ENCODE peak calls at places on chromosomes 4 and X, in five cellular contexts. T is progenitor cell of endocrine pancreas, M is nephron progenitor cell, X is mucosa of descending colon, Z is AG09309. Q is an unnamed sample.
A peak's percentile ranks its signal among the peaks of the same experiment; 100 is the strongest.

GRCh38 chr4:173752610-173753009 is 222.6 kb upstream of the HAND2 start:
- DNase-seq in T (no peak), M (peak; percentile 61), X (no peak), Z (no peak), Q (peak; percentile 92)

GRCh38 chr4:173448103-173448502 is 49.2 kb upstream of the SCRG1 start:
- DNase-seq in T (no peak), M (no peak), X (no peak), Z (peak; percentile 37), Q (no peak)

GRCh38 chr4:212438-213174 is 88.3 kb downstream of the ZNF718 start:
- DNase-seq in T (peak; percentile 24), M (peak; percentile 42), X (peak; percentile 38), Z (peak; percentile 46), Q (peak; percentile 98)

GRCh38 chr4:7957113-7957656 is 17.5 kb upstream of the AFAP1 start:
- DNase-seq in T (no peak), M (no peak), X (no peak), Z (no peak), Q (no peak)

GRCh38 chr4:107258359-107258758 is 222.2 kb upstream of the DKK2 start:
- DNase-seq in T (no peak), M (no peak), X (no peak), Z (peak; percentile 11), Q (no peak)

GRCh38 chr4:120921456-120922389 is 803 bp downstream of the PRDM5 start:
- DNase-seq in T (peak; percentile 32), M (peak; percentile 68), X (peak; percentile 81), Z (no peak), Q (peak; percentile 48)

GRCh38 chrX:140764401-140764919 is 54.9 kb downstream of the LINC00632 start:
- DNase-seq in T (peak; percentile 11), M (peak; percentile 60), X (peak; percentile 15), Z (no peak), Q (peak; percentile 64)

GRCh38 chr4:92231511-92231910 is 72.3 kb upstream of the GRID2 start:
- DNase-seq in T (no peak), M (no peak), X (no peak), Z (no peak), Q (no peak)

GRCh38 chrX:1874899-1875298 is 260.0 kb downstream of the ASMT start:
- DNase-seq in T (no peak), M (no peak), X (no peak), Z (no peak), Q (no peak)

GRCh38 chrX:39611468-39611867 is 486.3 kb downstream of the BCOR start:
- DNase-seq in T (no peak), M (no peak), X (no peak), Z (no peak), Q (no peak)

GRCh38 chrX:155745792-155746191 is 133.0 kb upstream of the TMLHE start:
- DNase-seq in T (no peak), M (no peak), X (peak; percentile 22), Z (no peak), Q (no peak)

GRCh38 chr4:137283737-137284136 is 248.6 kb downstream of the PCDH18 start:
- DNase-seq in T (no peak), M (no peak), X (no peak), Z (no peak), Q (peak; percentile 48)

GRCh38 chrX:79325263-79325958 is 41.7 kb downstream of the ITM2A start:
- DNase-seq in T (no peak), M (no peak), X (peak; percentile 23), Z (no peak), Q (peak; percentile 17)

GRCh38 chr4:53586121-53586816 is 5.0 kb downstream of the LNX1 start:
- DNase-seq in T (no peak), M (no peak), X (no peak), Z (peak; percentile 91), Q (no peak)

GRCh38 chr4:140568507-140569306 is at the start of gene UCP1:
- DNase-seq in T (peak; percentile 35), M (peak; percentile 73), X (peak; percentile 35), Z (no peak), Q (peak; percentile 85)

GRCh38 chr4:145279122-145279960 is 99.0 kb upstream of the OTUD4 start:
- DNase-seq in T (no peak), M (no peak), X (no peak), Z (peak; percentile 70), Q (no peak)

GRCh38 chr4:162782096-162782777 is 384.5 kb downstream of the NAF1 start:
- DNase-seq in T (no peak), M (no peak), X (no peak), Z (no peak), Q (no peak)

GRCh38 chrX:74593593-74593992 is 20.8 kb downstream of the RLIM start:
- DNase-seq in T (no peak), M (no peak), X (no peak), Z (no peak), Q (no peak)

GRCh38 chr4:98481167-98481566 is 177.2 kb downstream of the TSPAN5 start:
- DNase-seq in T (no peak), M (no peak), X (no peak), Z (no peak), Q (no peak)

GRCh38 chrX:9494806-9495205 is 29.9 kb downstream of the TBL1X start:
- DNase-seq in T (no peak), M (no peak), X (no peak), Z (peak; percentile 52), Q (no peak)

GRCh38 chr4:183860726-183861125 is 44.4 kb upstream of the STOX2 start:
- DNase-seq in T (no peak), M (no peak), X (no peak), Z (no peak), Q (no peak)

GRCh38 chr4:145216532-145216931 is 36.1 kb upstream of the OTUD4 start:
- DNase-seq in T (no peak), M (no peak), X (no peak), Z (peak; percentile 13), Q (peak; percentile 33)

GRCh38 chr4:11098461-11098860 is 330.2 kb downstream of the HS3ST1 start:
- DNase-seq in T (no peak), M (no peak), X (no peak), Z (no peak), Q (no peak)

GRCh38 chrX:128021566-128021965 is 30.6 kb downstream of the ACTRT1 start:
- DNase-seq in T (no peak), M (no peak), X (no peak), Z (no peak), Q (no peak)

GRCh38 chr4:95363579-95363965 is 185.2 kb downstream of the UNC5C start:
- DNase-seq in T (no peak), M (no peak), X (no peak), Z (no peak), Q (no peak)

GRCh38 chr4:80365928-80366327 is 30.4 kb downstream of the CFAP299 start:
- DNase-seq in T (no peak), M (peak; percentile 49), X (peak; percentile 46), Z (peak; percentile 39), Q (peak; percentile 64)

GRCh38 chr4:102620697-102621497 is 119.7 kb downstream of the NFKB1 start:
- DNase-seq in T (peak; percentile 13), M (no peak), X (no peak), Z (peak; percentile 71), Q (peak; percentile 59)

GRCh38 chr4:174516794-174517193 is 5.5 kb downstream of the HPGD start:
- DNase-seq in T (no peak), M (no peak), X (no peak), Z (no peak), Q (no peak)

GRCh38 chr4:125315571-125316390 is 1.0 kb downstream of the FAT4 start:
- DNase-seq in T (peak; percentile 45), M (peak; percentile 71), X (peak; percentile 34), Z (no peak), Q (peak; percentile 75)

DNA sequence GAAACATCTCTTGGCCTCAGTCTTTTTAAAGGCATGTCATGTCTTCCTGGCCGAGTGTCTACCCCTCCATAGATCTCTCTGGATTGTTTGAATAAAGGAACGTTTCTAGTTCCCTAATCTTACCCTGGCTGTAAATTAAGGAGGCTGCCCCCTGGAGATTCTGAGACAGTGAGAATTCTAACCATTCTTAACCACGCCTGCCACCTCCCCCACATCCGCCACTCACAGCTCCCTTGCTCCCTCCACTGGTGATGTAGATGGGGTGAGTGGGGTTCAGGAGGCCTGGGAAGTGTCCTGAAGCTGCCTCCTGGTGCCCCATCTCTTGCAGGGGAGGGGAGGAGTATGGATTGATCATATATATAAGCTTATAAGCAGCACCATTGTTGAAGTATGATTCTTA is 48.0 kb upstream of the TRIM2 start:
- DNase-seq in T (no peak), M (peak; percentile 28), X (no peak), Z (no peak), Q (peak; percentile 71)
- TF ChIP-seq CTCF in T (no peak), M (no peak), X (no peak), Z (no peak), Q (peak; percentile 51)

DNA sequence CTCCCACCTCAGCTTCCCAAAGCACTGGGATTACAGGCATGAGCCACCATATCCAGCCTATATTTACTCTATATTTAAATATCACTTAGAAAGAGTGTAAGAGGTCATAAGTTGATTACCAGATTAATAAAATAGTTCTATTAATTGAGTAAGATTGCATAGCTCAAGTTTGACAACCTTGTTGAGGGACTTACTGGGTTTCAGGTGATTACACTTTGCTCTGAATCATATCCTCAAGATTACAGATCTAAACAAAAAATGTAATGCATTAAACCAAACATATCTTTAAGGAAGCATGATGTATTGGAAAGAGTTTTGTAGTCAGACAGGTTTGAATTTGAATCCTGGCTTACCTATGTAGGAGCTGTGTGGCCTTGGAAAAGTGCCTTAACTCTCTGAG is 47.9 kb upstream of the IL13RA2 start:
- DNase-seq in T (no peak), M (no peak), X (no peak), Z (no peak), Q (no peak)
- TF ChIP-seq CTCF in T (no peak), M (no peak), X (no peak), Z (no peak), Q (no peak)

DNA sequence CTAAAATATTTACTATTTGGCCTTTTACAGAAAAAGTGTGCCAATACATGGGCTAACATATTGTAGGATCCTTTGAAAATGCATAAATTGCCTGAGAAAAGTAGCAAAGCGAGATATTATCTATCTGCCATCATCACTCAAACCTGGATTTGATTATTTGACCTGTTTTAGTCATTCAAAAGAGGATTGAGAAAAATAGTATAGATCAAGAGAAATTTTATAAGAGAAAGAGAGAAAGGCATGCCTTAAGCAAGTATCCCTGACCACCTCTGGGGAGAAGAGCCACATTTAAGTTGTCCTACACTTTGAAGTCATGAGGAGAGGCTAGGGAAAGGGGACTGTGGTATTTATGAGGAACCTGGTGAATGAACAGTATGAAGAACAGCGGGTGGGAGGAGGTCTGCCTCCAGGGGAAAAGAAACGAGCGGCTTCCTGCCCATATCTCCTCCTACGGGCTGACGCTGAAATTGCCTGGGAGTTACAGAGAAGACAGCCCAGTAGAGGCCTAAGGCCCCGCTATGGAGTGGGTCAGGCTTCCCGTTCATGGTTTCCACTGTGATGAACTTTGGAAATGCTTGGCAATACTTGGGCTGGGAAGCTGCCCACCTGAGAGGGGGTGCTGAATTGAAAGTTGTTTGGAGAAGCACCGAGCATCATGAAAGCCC is 106.8 kb upstream of the ACSL4 start:
- DNase-seq in T (no peak), M (peak; percentile 39), X (no peak), Z (no peak), Q (peak; percentile 67)
- TF ChIP-seq CTCF in T (peak; percentile 22), M (peak; percentile 25), X (no peak), Z (no peak), Q (no peak)

DNA sequence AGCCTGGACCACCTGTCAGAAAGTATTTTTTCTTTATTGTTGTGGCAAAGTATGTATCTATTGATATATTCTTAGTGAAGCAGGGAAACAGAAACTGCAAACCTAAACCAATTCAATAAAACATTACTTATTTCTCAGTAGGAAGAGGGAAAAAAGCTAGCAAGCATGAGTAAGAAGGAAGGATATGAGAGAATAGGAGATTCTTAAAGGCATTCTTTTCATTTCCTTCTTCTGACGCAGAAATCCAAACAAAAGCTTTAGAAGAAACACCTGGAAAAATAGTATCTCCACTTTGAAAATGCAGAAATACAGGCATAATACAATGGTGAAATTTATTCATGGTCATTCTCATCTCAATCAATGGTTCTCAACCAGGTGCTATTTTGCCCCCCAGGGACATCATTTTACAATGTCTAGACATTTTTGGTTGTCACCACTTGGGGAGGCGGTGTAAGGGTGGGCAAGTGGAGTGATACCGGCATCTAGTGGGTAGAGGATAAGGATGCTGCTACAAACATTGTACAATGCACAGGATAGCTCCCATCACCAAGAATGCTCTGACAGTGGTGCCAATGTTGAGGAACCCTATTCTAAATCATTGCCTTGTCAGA is 21.7 kb upstream of the ATXN3L start:
- DNase-seq in T (no peak), M (no peak), X (no peak), Z (no peak), Q (peak; percentile 1)
- TF ChIP-seq CTCF in T (no peak), M (no peak), X (no peak), Z (peak; percentile 7), Q (no peak)

Q was measured in GM23338.